ENCODE peak calls at places on chromosomes 12 and 14, in six cellular contexts. One of them, this sample, is unnamed.

GRCh38 chr12:70983692-70984091 is 63.2 kb upstream of the PTPRR start:
- DNase-seq in fibroblast of villous mesenchyme: no peak
- DNase-seq in pancreas: no peak
- DNase-seq in psoas muscle: no peak
- DNase-seq in tibial nerve: no peak
- DNase-seq in neural crest cell: no peak
- DNase-seq in this sample: no peak

GRCh38 chr12:122458105-122459035 is 35.9 kb upstream of the CLIP1 start:
- DNase-seq in fibroblast of villous mesenchyme: no peak
- DNase-seq in pancreas: no peak
- DNase-seq in psoas muscle: no peak
- DNase-seq in tibial nerve: no peak
- DNase-seq in neural crest cell: no peak
- DNase-seq in this sample: no peak

GRCh38 chr12:81337891-81338290 is 260.0 kb downstream of the ACSS3 start:
- DNase-seq in fibroblast of villous mesenchyme: no peak
- DNase-seq in pancreas: no peak
- DNase-seq in psoas muscle: no peak
- DNase-seq in tibial nerve: no peak
- DNase-seq in neural crest cell: no peak
- DNase-seq in this sample: no peak

GRCh38 chr14:66944872-66945271 is 244.4 kb upstream of the GARIN2 start:
- DNase-seq in fibroblast of villous mesenchyme: peak
- DNase-seq in pancreas: no peak
- DNase-seq in psoas muscle: no peak
- DNase-seq in tibial nerve: no peak
- DNase-seq in neural crest cell: no peak
- DNase-seq in this sample: peak

GRCh38 chr14:54651649-54652048 is 84.7 kb downstream of the SAMD4A start:
- DNase-seq in fibroblast of villous mesenchyme: no peak
- DNase-seq in pancreas: no peak
- DNase-seq in psoas muscle: no peak
- DNase-seq in tibial nerve: no peak
- DNase-seq in neural crest cell: no peak
- DNase-seq in this sample: no peak

GRCh38 chr14:76811561-76811960 is 1.1 kb downstream of the ANGEL1 start:
- DNase-seq in fibroblast of villous mesenchyme: peak
- DNase-seq in pancreas: no peak
- DNase-seq in psoas muscle: no peak
- DNase-seq in tibial nerve: no peak
- DNase-seq in neural crest cell: no peak
- DNase-seq in this sample: peak

GRCh38 chr12:58309806-58310205 is 368.4 kb downstream of the ATP23 start:
- DNase-seq in fibroblast of villous mesenchyme: no peak
- DNase-seq in pancreas: no peak
- DNase-seq in psoas muscle: no peak
- DNase-seq in tibial nerve: no peak
- DNase-seq in neural crest cell: no peak
- DNase-seq in this sample: no peak

GRCh38 chr12:113382206-113382605 is 21.5 kb downstream of the SDS start:
- DNase-seq in fibroblast of villous mesenchyme: no peak
- DNase-seq in pancreas: no peak
- DNase-seq in psoas muscle: no peak
- DNase-seq in tibial nerve: no peak
- DNase-seq in neural crest cell: no peak
- DNase-seq in this sample: no peak

GRCh38 chr14:94940263-94940993 is 170.5 kb upstream of the GSC start:
- DNase-seq in fibroblast of villous mesenchyme: no peak
- DNase-seq in pancreas: no peak
- DNase-seq in psoas muscle: no peak
- DNase-seq in tibial nerve: no peak
- DNase-seq in neural crest cell: no peak
- DNase-seq in this sample: no peak

GRCh38 chr14:90034156-90034555 is 27.6 kb upstream of the KCNK13 start:
- DNase-seq in fibroblast of villous mesenchyme: no peak
- DNase-seq in pancreas: no peak
- DNase-seq in psoas muscle: no peak
- DNase-seq in tibial nerve: no peak
- DNase-seq in neural crest cell: no peak
- DNase-seq in this sample: no peak

GRCh38 chr12:52971701-52972329 is 22.9 kb downstream of the KRT18 start:
- DNase-seq in fibroblast of villous mesenchyme: peak
- DNase-seq in pancreas: no peak
- DNase-seq in psoas muscle: no peak
- DNase-seq in tibial nerve: no peak
- DNase-seq in neural crest cell: no peak
- DNase-seq in this sample: peak

GRCh38 chr12:104281636-104282035 is 21.9 kb upstream of the EID3 start:
- DNase-seq in fibroblast of villous mesenchyme: no peak
- DNase-seq in pancreas: no peak
- DNase-seq in psoas muscle: no peak
- DNase-seq in tibial nerve: no peak
- DNase-seq in neural crest cell: no peak
- DNase-seq in this sample: no peak

GRCh38 chr14:73754911-73755360 is 40.8 kb upstream of the PNMA1 start:
- DNase-seq in fibroblast of villous mesenchyme: peak
- DNase-seq in pancreas: no peak
- DNase-seq in psoas muscle: no peak
- DNase-seq in tibial nerve: peak
- DNase-seq in neural crest cell: no peak
- DNase-seq in this sample: no peak

GRCh38 chr12:105562727-105563072 is 232.2 kb downstream of the C12orf75 start:
- DNase-seq in fibroblast of villous mesenchyme: no peak
- DNase-seq in pancreas: no peak
- DNase-seq in psoas muscle: no peak
- DNase-seq in tibial nerve: no peak
- DNase-seq in neural crest cell: no peak
- DNase-seq in this sample: no peak

GRCh38 chr14:59265808-59266207 is 77.3 kb downstream of the DAAM1 start:
- DNase-seq in fibroblast of villous mesenchyme: no peak
- DNase-seq in pancreas: no peak
- DNase-seq in psoas muscle: no peak
- DNase-seq in tibial nerve: no peak
- DNase-seq in neural crest cell: no peak
- DNase-seq in this sample: no peak

GRCh38 chr14:23434488-23435219 is 806 bp downstream of the MYH7 start:
- DNase-seq in fibroblast of villous mesenchyme: no peak
- DNase-seq in pancreas: no peak
- DNase-seq in psoas muscle: no peak
- DNase-seq in tibial nerve: no peak
- DNase-seq in neural crest cell: no peak
- DNase-seq in this sample: no peak

GRCh38 chr12:63802012-63802608 is 22.4 kb downstream of the RXYLT1 start:
- DNase-seq in fibroblast of villous mesenchyme: peak
- DNase-seq in pancreas: no peak
- DNase-seq in psoas muscle: no peak
- DNase-seq in tibial nerve: no peak
- DNase-seq in neural crest cell: no peak
- DNase-seq in this sample: peak

GRCh38 chr12:113422030-113422900 is at the start of gene SDSL:
- DNase-seq in fibroblast of villous mesenchyme: peak
- DNase-seq in pancreas: peak
- DNase-seq in psoas muscle: peak
- DNase-seq in tibial nerve: peak
- DNase-seq in neural crest cell: peak
- DNase-seq in this sample: peak

GRCh38 chr12:51403744-51404143 is 12.5 kb upstream of the GALNT6 start:
- DNase-seq in fibroblast of villous mesenchyme: no peak
- DNase-seq in pancreas: no peak
- DNase-seq in psoas muscle: no peak
- DNase-seq in tibial nerve: peak
- DNase-seq in neural crest cell: no peak
- DNase-seq in this sample: no peak

GRCh38 chr12:86257173-86257572 is 982 bp upstream of the MGAT4C start:
- DNase-seq in fibroblast of villous mesenchyme: no peak
- DNase-seq in pancreas: no peak
- DNase-seq in psoas muscle: no peak
- DNase-seq in tibial nerve: no peak
- DNase-seq in neural crest cell: no peak
- DNase-seq in this sample: no peak

GRCh38 chr14:90429764-90430163 is 32.9 kb downstream of the CALM1 start:
- DNase-seq in fibroblast of villous mesenchyme: no peak
- DNase-seq in pancreas: no peak
- DNase-seq in psoas muscle: no peak
- DNase-seq in tibial nerve: no peak
- DNase-seq in neural crest cell: no peak
- DNase-seq in this sample: no peak

GRCh38 chr14:102264775-102265174 is 40.2 kb downstream of the MOK start:
- DNase-seq in fibroblast of villous mesenchyme: no peak
- DNase-seq in pancreas: no peak
- DNase-seq in psoas muscle: no peak
- DNase-seq in tibial nerve: no peak
- DNase-seq in neural crest cell: no peak
- DNase-seq in this sample: no peak

GRCh38 chr12:58583541-58583940 is 336.8 kb downstream of the LRIG3 start:
- DNase-seq in fibroblast of villous mesenchyme: peak
- DNase-seq in pancreas: no peak
- DNase-seq in psoas muscle: no peak
- DNase-seq in tibial nerve: peak
- DNase-seq in neural crest cell: no peak
- DNase-seq in this sample: peak

GRCh38 chr14:24436355-24437019 is 6.1 kb downstream of the SDR39U1 start:
- DNase-seq in fibroblast of villous mesenchyme: peak
- DNase-seq in pancreas: no peak
- DNase-seq in psoas muscle: no peak
- DNase-seq in tibial nerve: peak
- DNase-seq in neural crest cell: peak
- DNase-seq in this sample: peak

GRCh38 chr12:19450362-19450761 is 11.1 kb downstream of the AEBP2 start:
- DNase-seq in fibroblast of villous mesenchyme: no peak
- DNase-seq in pancreas: no peak
- DNase-seq in psoas muscle: no peak
- DNase-seq in tibial nerve: no peak
- DNase-seq in neural crest cell: no peak
- DNase-seq in this sample: no peak
- TF ChIP-seq CTCF in fibroblast of villous mesenchyme: no peak
- TF ChIP-seq CTCF in pancreas: no peak
- TF ChIP-seq CTCF in psoas muscle: no peak
- TF ChIP-seq CTCF in tibial nerve: no peak
- TF ChIP-seq CTCF in neural crest cell: no peak
- TF ChIP-seq CTCF in this sample: no peak

DNA sequence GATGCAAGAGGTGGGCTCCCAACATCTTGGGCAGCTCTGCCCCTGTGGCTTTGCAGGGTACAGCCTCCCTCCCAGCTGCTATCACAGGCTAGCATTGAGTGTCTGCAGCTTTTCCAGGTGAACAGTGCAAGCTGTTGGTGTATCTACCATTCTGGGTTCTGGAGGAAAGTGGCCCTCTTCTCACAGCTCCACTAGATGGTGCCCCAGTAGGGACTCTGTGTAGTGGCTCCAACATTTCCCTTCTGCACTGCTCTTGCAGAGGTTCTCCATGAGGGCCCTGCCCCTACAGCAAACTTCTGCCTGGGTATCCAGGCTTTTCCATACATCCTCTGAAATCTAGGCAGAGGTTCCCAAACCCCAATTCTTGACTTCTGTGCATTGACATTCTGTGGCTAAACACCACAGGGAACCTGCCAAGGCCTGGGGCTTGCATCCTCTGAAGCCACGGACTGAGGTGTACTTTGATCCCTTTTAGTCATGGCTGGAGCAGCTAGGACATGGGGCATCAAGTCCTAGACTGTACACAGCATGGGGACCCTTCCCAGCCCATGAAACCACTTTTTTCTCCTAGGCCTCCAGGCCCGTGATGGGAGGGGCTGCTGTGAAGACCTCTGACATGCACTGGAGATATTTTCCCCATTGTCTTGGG is 24.0 kb upstream of the SLC38A1 start:
- DNase-seq in fibroblast of villous mesenchyme: peak
- DNase-seq in pancreas: no peak
- DNase-seq in psoas muscle: no peak
- DNase-seq in tibial nerve: no peak
- DNase-seq in neural crest cell: no peak
- DNase-seq in this sample: peak
- TF ChIP-seq CTCF in fibroblast of villous mesenchyme: peak
- TF ChIP-seq CTCF in pancreas: no peak
- TF ChIP-seq CTCF in psoas muscle: no peak
- TF ChIP-seq CTCF in tibial nerve: no peak
- TF ChIP-seq CTCF in neural crest cell: no peak
- TF ChIP-seq CTCF in this sample: peak

GRCh38 chr14:100376751-100377171 is 53.6 kb downstream of the SLC25A47 start:
- DNase-seq in fibroblast of villous mesenchyme: peak
- DNase-seq in pancreas: no peak
- DNase-seq in psoas muscle: no peak
- DNase-seq in tibial nerve: no peak
- DNase-seq in neural crest cell: no peak
- DNase-seq in this sample: peak
- TF ChIP-seq CTCF in fibroblast of villous mesenchyme: peak
- TF ChIP-seq CTCF in pancreas: no peak
- TF ChIP-seq CTCF in psoas muscle: no peak
- TF ChIP-seq CTCF in tibial nerve: no peak
- TF ChIP-seq CTCF in neural crest cell: peak
- TF ChIP-seq CTCF in this sample: peak

GRCh38 chr12:16112626-16113560 is 164.6 kb downstream of the SLC15A5 start:
- DNase-seq in fibroblast of villous mesenchyme: peak
- DNase-seq in pancreas: no peak
- DNase-seq in psoas muscle: no peak
- DNase-seq in tibial nerve: no peak
- DNase-seq in neural crest cell: no peak
- DNase-seq in this sample: no peak
- TF ChIP-seq CTCF in fibroblast of villous mesenchyme: no peak
- TF ChIP-seq CTCF in pancreas: no peak
- TF ChIP-seq CTCF in psoas muscle: no peak
- TF ChIP-seq CTCF in tibial nerve: no peak
- TF ChIP-seq CTCF in neural crest cell: no peak
- TF ChIP-seq CTCF in this sample: no peak

GRCh38 chr12:75666980-75667359 is 155.6 kb upstream of the KRR1 start:
- DNase-seq in fibroblast of villous mesenchyme: peak
- DNase-seq in pancreas: no peak
- DNase-seq in psoas muscle: no peak
- DNase-seq in tibial nerve: no peak
- DNase-seq in neural crest cell: no peak
- DNase-seq in this sample: peak

GRCh38 chr12:75672212-75672611 is 160.8 kb upstream of the KRR1 start:
- DNase-seq in fibroblast of villous mesenchyme: no peak
- DNase-seq in pancreas: no peak
- DNase-seq in psoas muscle: no peak
- DNase-seq in tibial nerve: no peak
- DNase-seq in neural crest cell: no peak
- DNase-seq in this sample: no peak

GRCh38 chr12:75666126-75666979 is 154.9 kb upstream of the KRR1 start:
- DNase-seq in fibroblast of villous mesenchyme: peak
- DNase-seq in pancreas: peak
- DNase-seq in psoas muscle: no peak
- DNase-seq in tibial nerve: no peak
- DNase-seq in neural crest cell: no peak
- DNase-seq in this sample: peak

GRCh38 chr12:75674393-75674792 is 163.0 kb upstream of the KRR1 start:
- DNase-seq in fibroblast of villous mesenchyme: no peak
- DNase-seq in pancreas: no peak
- DNase-seq in psoas muscle: no peak
- DNase-seq in tibial nerve: no peak
- DNase-seq in neural crest cell: no peak
- DNase-seq in this sample: no peak

DNA sequence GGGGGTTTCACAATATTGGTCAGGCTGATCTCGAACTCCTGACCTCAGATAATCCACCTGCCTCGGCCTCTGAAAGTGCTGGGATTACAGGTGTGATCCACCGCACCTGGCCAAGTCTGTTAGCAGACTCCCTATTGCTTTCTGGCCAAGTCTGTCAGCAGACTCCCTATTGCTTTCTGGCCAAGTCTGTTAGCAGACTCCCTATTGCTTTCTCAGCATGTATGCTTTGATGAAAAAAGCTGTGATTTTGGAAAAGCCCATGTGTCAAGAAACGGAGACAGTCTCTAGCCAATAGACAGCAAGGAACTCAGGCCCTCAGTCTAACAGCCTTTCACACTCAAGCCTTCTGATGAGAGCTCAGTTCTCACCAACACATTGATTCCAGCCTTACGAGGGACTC is 158.8 kb upstream of the KRR1 start:
- DNase-seq in fibroblast of villous mesenchyme: no peak
- DNase-seq in pancreas: no peak
- DNase-seq in psoas muscle: no peak
- DNase-seq in tibial nerve: no peak
- DNase-seq in neural crest cell: no peak
- DNase-seq in this sample: no peak
- TF ChIP-seq CTCF in fibroblast of villous mesenchyme: no peak
- TF ChIP-seq CTCF in pancreas: no peak
- TF ChIP-seq CTCF in psoas muscle: no peak
- TF ChIP-seq CTCF in tibial nerve: no peak
- TF ChIP-seq CTCF in neural crest cell: no peak
- TF ChIP-seq CTCF in this sample: no peak

This sample was measured in HFFc6.